ENCODE peak calls at places on chromosomes 2 and 18, in five cellular contexts. V is HCT116, N is HepG2, H is GM12878, R is SK-N-SH. M is an unnamed sample.
A peak's percentile ranks its signal among the peaks of the same experiment; 100 is the strongest.

GRCh38 chr18:49723648-49724180 is 89.6 kb downstream of the ACAA2 start:
- DNase-seq in V (peak; percentile 79), N (peak; percentile 80), H (peak; percentile 43), R (no peak), M (no peak)

GRCh38 chr18:9055185-9055584 is 47.3 kb upstream of the NDUFV2 start:
- DNase-seq in V (peak; percentile 40), N (no peak), H (no peak), R (peak; percentile 22), M (peak; percentile 24)

GRCh38 chr2:164599954-164600589 is 21.2 kb downstream of the GRB14 start:
- DNase-seq in V (peak; percentile 79), N (peak; percentile 88), H (no peak), R (peak; percentile 55), M (peak; percentile 19)

GRCh38 chr2:104408266-104408665 is 445.6 kb upstream of the POU3F3 start:
- DNase-seq in V (no peak), N (no peak), H (no peak), R (peak; percentile 73), M (no peak)

GRCh38 chr2:13093644-13094043 is 376.9 kb downstream of the TRIB2 start:
- DNase-seq in V (no peak), N (no peak), H (no peak), R (no peak), M (no peak)

GRCh38 chr2:122028371-122029102 is 273.1 kb downstream of the TSN start:
- DNase-seq in V (no peak), N (no peak), H (no peak), R (no peak), M (no peak)

GRCh38 chr18:42168487-42168886 is 213.5 kb downstream of the PIK3C3 start:
- DNase-seq in V (no peak), N (peak; percentile 86), H (no peak), R (no peak), M (no peak)

GRCh38 chr2:223264541-223265171 is 212.7 kb downstream of the KCNE4 start:
- DNase-seq in V (no peak), N (no peak), H (no peak), R (no peak), M (no peak)

GRCh38 chr2:161171595-161171929 is 11.3 kb downstream of the TANK start:
- DNase-seq in V (no peak), N (no peak), H (no peak), R (no peak), M (no peak)

DNA sequence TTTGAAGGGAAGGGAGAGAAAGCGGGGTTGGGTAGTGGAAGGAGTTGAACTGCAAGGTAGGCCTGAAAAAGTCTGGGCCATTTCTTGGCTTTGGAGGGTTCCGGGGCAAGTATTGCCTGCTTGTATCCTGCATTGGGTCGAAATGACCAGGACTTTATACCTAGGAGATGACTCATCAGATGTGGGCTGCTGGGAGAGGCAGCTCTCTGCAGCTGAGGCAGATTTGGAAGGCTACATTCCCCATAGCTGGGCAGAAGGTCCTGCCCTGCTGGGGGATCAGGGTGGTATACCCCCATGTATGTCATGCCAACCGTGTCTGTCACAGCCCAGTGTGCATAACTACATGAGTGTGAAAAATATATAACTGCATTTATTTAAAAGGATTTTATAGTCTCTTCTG is 171.8 kb upstream of the SPRED2 start:
- DNase-seq in V (no peak), N (no peak), H (no peak), R (no peak), M (no peak)
- TF ChIP-seq JUND in V (peak; percentile 46), N (no peak), H (no peak), R (no peak), M (no peak)

GRCh38 chr2:109409347-109410020 is 204.3 kb downstream of the SEPTIN10 start:
- DNase-seq in V (no peak), N (no peak), H (no peak), R (no peak), M (no peak)
- TF ChIP-seq JUND in V (no peak), N (no peak), H (no peak), R (no peak), M (no peak)

DNA sequence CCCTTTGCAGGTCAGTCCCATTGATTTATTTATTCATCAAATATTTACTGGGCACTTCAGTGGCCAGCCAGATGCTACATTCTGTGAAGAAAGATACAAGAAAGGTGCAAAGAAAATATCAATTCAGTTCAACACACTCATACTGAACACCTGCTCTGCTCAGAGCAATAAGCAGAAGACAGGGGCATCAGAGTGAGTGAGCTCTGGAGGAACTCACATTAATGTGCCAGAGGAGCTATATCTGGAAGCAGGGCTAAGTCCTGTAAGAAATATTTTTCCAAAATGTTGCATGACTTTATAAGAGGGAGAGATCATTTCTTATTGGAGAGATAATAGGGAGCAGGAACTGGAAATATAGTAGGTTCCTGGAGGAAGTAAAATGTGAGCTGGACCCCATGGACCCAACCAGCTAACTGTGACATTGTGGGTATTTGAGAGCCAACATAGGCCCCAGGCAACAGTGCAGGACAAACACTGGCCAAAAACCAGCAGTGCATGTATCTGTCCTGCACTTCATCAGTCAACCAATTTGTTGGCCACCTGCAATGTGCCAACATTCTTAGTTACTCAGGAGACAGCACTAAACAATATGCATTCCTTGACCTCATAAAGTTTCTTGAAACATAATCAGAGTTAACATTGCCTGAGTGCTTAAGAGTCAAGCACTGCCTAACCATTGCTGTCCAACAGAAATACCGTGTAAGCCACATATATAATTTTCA is 102.7 kb upstream of the PTPRM start:
- DNase-seq in V (no peak), N (no peak), H (no peak), R (no peak), M (no peak)
- TF ChIP-seq JUND in V (no peak), N (no peak), H (no peak), R (no peak), M (no peak)

GRCh38 chr18:7272268-7273049 is 41.6 kb downstream of the LRRC30 start:
- DNase-seq in V (no peak), N (peak; percentile 55), H (no peak), R (peak; percentile 71), M (peak; percentile 59)
- TF ChIP-seq JUND in V (no peak), N (no peak), H (no peak), R (no peak), M (no peak)

GRCh38 chr2:85830645-85831044 is 58.1 kb downstream of the ST3GAL5 start:
- DNase-seq in V (no peak), N (no peak), H (no peak), R (no peak), M (no peak)

GRCh38 chr2:85823951-85824350 is 64.8 kb downstream of the ST3GAL5 start:
- DNase-seq in V (no peak), N (no peak), H (no peak), R (no peak), M (no peak)

GRCh38 chr2:85828725-85829124 is 60.1 kb downstream of the ST3GAL5 start:
- DNase-seq in V (no peak), N (no peak), H (no peak), R (no peak), M (no peak)

GRCh38 chr2:85827879-85828569 is 60.8 kb downstream of the ST3GAL5 start:
- DNase-seq in V (no peak), N (no peak), H (no peak), R (no peak), M (no peak)

DNA sequence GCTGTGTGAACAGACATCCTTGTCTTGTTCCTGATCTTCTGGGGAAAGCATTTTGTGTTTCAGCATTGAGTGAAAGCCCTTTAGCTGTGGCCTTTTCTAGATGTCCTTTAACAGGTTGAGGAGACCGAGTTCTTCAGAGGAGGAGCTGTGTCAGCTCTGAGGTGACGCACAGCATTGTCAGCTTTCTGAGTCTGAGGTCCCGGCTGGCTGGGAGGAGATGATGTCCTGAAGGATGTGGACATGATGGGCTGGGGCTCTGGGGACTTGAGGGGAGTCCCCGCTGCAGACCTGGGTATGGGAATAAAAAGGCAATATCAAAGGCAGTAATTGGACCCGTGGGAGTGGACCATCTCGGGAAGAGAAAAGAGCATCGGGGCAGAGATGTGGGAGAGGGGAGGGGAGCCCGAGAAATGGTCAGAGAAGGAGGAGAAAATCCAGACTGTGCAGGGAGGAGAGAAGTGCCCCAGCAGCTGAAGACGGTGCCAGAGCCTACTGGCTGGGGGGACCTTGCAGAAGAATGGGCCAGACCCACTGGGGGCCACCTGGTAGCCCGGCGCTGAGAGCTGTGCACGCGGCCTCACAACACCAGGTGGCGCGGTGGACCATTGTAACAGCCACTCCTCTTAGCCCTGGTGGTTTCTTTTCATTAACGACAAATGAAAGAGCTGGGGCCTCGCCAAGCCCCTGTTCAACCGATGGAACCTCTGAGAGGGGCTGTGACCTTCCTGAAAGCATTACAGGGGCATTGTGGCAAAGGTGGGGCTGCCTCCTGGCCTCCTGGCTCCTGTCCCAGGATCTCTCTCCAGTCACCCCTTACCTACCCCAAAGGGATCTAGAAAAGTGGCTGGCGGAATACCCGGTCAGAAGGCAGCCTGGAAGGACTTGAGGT is 61.6 kb downstream of the ST3GAL5 start:
- DNase-seq in V (peak; percentile 27), N (peak; percentile 48), H (no peak), R (peak; percentile 84), M (peak; percentile 46)
- TF ChIP-seq JUND in V (no peak), N (no peak), H (no peak), R (no peak), M (no peak)

GRCh38 chr18:4677006-4677405 is 221.9 kb upstream of the DLGAP1 start:
- DNase-seq in V (no peak), N (no peak), H (no peak), R (no peak), M (no peak)

DNA sequence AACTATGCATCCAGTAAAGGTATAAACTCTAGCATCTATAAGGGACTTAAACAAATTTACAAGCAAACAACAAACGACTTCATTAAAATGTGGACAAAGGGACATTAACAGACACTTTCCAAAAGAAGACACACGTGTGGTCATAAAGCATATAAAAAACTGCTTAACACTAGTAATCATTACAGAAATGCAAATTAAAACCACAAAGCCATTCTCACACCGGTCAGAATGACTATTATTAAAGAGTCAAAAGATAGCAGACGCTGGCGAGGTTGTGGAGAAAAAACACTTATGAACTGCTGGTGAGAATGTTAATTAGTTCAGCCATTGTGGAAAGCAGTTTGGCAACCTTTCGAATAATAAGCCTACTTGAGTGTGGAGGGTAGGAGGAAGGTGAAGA is 217.0 kb upstream of the DLGAP1 start:
- DNase-seq in V (no peak), N (no peak), H (peak; percentile 9), R (no peak), M (no peak)
- TF ChIP-seq JUND in V (no peak), N (no peak), H (no peak), R (no peak), M (no peak)

GRCh38 chr2:35548171-35548570 is 807.4 kb upstream of the CRIM1 start:
- DNase-seq in V (no peak), N (no peak), H (no peak), R (no peak), M (no peak)
- TF ChIP-seq JUND in V (no peak), N (no peak), H (no peak), R (no peak), M (no peak)

DNA sequence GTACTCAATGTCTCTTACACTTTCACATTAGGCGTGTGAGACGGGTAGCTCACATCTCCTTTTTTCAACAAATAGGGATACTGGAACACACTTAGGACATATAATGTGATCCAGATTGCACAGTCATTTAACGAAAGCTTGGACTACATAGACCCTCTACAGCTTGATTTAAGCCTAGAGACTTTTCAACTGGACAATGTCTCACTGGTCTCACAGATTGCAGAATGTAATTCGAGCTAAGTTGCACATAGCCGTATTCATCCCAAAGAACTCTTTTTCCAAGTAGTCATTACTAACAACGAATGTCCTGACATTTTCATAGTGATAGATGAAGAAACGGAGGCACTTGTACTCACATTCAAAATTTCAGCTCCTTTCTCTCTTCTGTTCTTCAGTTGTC is 612.1 kb downstream of the ZEB2 start:
- DNase-seq in V (no peak), N (no peak), H (no peak), R (no peak), M (no peak)
- TF ChIP-seq JUND in V (no peak), N (no peak), H (no peak), R (peak; percentile 29), M (no peak)

M was measured in T47D.